ENCODE peak calls at places on chromosomes 5 and 9, in four cellular contexts. J is astrocyte; C is CD8-positive, alpha-beta T cell; E is ovary. L is an unnamed sample.

GRCh38 chr5:87951661-87952060 is 317.0 kb downstream of the TMEM161B start:
- DNase-seq in J (no peak), C (no peak), E (no peak), L (no peak)

GRCh38 chr5:55052383-55052931 is 28.4 kb downstream of the GZMK start:
- DNase-seq in E (no peak), C (no peak), J (no peak), L (no peak)

GRCh38 chr5:41908374-41909079 is 4.4 kb downstream of the RIMOC1 start:
- DNase-seq in J (peak), C (no peak), E (no peak), L (no peak)

GRCh38 chr9:129879103-129879699 is 43.9 kb downstream of the USP20 start:
- DNase-seq in E (no peak), J (no peak), C (no peak), L (no peak)

GRCh38 chr5:177023247-177023703 is 779 bp downstream of the ZNF346 start:
- DNase-seq in E (peak), J (no peak), C (no peak), L (no peak)

GRCh38 chr9:129476821-129477611 is 143.9 kb downstream of the C9orf50 start:
- DNase-seq in J (no peak), E (no peak), C (no peak), L (no peak)

GRCh38 chr5:151520294-151520693 is 70.8 kb downstream of the FAT2 start:
- DNase-seq in E (no peak), J (no peak), C (peak), L (no peak)

GRCh38 chr9:76266649-76267627 is 127.3 kb downstream of the RFK start:
- DNase-seq in E (no peak), C (no peak), J (no peak), L (no peak)

GRCh38 chr9:131218370-131218769 is 57.9 kb downstream of the FAM78A start:
- DNase-seq in E (no peak), J (no peak), C (no peak), L (no peak)

GRCh38 chr5:122985006-122985700 is 51.4 kb downstream of the PPIC start:
- DNase-seq in C (no peak), J (no peak), E (no peak), L (no peak)

GRCh38 chr5:33346534-33346933 is 94.2 kb upstream of the TARS1 start:
- DNase-seq in E (no peak), C (no peak), J (no peak), L (no peak)

GRCh38 chr5:171647043-171647899 is 138.3 kb upstream of the SMIM23 start:
- DNase-seq in E (no peak), C (no peak), J (peak), L (no peak)

GRCh38 chr5:111551569-111552275 is 39.4 kb upstream of the STARD4 start:
- DNase-seq in C (no peak), E (no peak), J (peak), L (no peak)

GRCh38 chr5:90055831-90056328 is 353.7 kb downstream of the CETN3 start:
- DNase-seq in J (peak), E (no peak), C (no peak), L (no peak)

GRCh38 chr5:56561-57290 is 35.2 kb upstream of the PLEKHG4B start:
- DNase-seq in C (no peak), J (peak), E (no peak), L (no peak)

GRCh38 chr5:14108170-14108996 is 34.8 kb upstream of the TRIO start:
- DNase-seq in C (no peak), E (peak), J (peak), L (no peak)

GRCh38 chr5:173633304-173633703 is 16.9 kb upstream of the BOD1 start:
- DNase-seq in C (no peak), J (no peak), E (no peak), L (no peak)

GRCh38 chr9:109887079-109887478 is 107.1 kb downstream of the PALM2AKAP2 start:
- DNase-seq in J (peak), C (no peak), E (no peak), L (no peak)

GRCh38 chr9:130452835-130453234 is 8.1 kb downstream of the ASS1 start:
- DNase-seq in J (no peak), E (no peak), C (no peak), L (no peak)

GRCh38 chr9:90460220-90460619 is 182.4 kb downstream of the DIRAS2 start:
- DNase-seq in E (no peak), C (no peak), J (no peak), L (no peak)

GRCh38 chr5:91150636-91151035 is 232.5 kb downstream of the ARRDC3 start:
- DNase-seq in J (no peak), C (no peak), E (no peak), L (no peak)

GRCh38 chr5:36876389-36876964 is at the start of gene NIPBL:
- DNase-seq in J (peak), E (peak), C (peak), L (peak)

GRCh38 chr5:96870094-96871021 is 5.9 kb upstream of the ERAP2 start:
- DNase-seq in J (peak), C (no peak), E (no peak), L (no peak)

GRCh38 chr9:36306481-36307306 is 48.4 kb upstream of the GNE start:
- DNase-seq in E (no peak), C (no peak), J (no peak), L (no peak)
- H3K27ac ChIP-seq in E (no peak), C (no peak), J (no peak), L (no peak)

GRCh38 chr9:7984713-7985112 is 185.1 kb upstream of the DMAC1 start:
- DNase-seq in E (no peak), C (no peak), J (no peak), L (no peak)
- H3K27ac ChIP-seq in E (no peak), C (no peak), J (no peak), L (peak)

DNA sequence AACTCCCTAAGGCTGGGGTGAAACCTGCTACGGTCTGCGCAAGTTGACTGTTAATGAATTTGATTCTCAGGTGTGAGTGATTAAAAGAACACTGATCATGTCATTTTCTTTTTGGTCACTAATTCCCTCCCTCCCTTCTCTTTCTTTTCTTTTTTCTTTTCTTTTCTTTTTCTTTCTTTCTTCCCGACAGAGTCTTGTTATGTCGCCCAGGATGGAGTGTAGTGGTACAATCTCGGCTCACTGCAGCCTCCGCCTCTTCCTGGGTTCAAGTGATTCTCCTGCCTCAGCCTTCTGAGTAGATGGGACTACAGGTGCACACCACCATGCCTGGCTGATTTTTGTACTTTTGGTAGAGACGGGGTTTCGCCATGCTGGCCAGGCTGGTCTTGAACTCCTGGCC is 2.6 kb downstream of the ANXA1 start:
- DNase-seq in J (no peak), E (no peak), C (no peak), L (no peak)
- H3K27ac ChIP-seq in J (peak), E (no peak), C (peak), L (no peak)

GRCh38 chr9:35508069-35508468 is 18.2 kb downstream of the RUSC2 start:
- DNase-seq in E (no peak), J (peak), C (no peak), L (no peak)
- H3K27ac ChIP-seq in E (no peak), J (no peak), C (no peak), L (no peak)